ENCODE peak calls at places on chromosomes 7 and 10, in five cellular contexts. H, V, A, M and N are unnamed samples.

GRCh38 chr7:35792472-35793224 is 8.2 kb upstream of the SEPTIN7 start:
- DNase-seq in H (no peak), V (no peak), A (no peak), M (no peak), N (no peak)

GRCh38 chr10:11551915-11552602 is 59.4 kb downstream of the USP6NL start:
- DNase-seq in H (no peak), V (no peak), A (no peak), M (no peak), N (no peak)

GRCh38 chr10:14834588-14834987 is 3.2 kb downstream of the CDNF start:
- DNase-seq in H (no peak), V (no peak), A (no peak), M (peak; percentile 36), N (no peak)

GRCh38 chr10:100100651-100101525 is 19.2 kb upstream of the CPN1 start:
- DNase-seq in H (no peak), V (peak; percentile 62), A (no peak), M (no peak), N (no peak)

GRCh38 chr10:24723788-24724380 is at the start of gene ARHGAP21:
- DNase-seq in H (peak; percentile 84), V (peak; percentile 86), A (peak; percentile 71), M (peak; percentile 75), N (peak; percentile 74)

GRCh38 chr7:123580406-123581161 is 21.0 kb upstream of the ASB15 start:
- DNase-seq in H (no peak), V (peak; percentile 65), A (no peak), M (peak; percentile 22), N (no peak)

GRCh38 chr7:128108641-128109423 is 77.6 kb upstream of the LRRC4 start:
- DNase-seq in H (no peak), V (no peak), A (no peak), M (no peak), N (no peak)

GRCh38 chr10:125027889-125028288 is 86.0 kb downstream of the ZRANB1 start:
- DNase-seq in H (no peak), V (no peak), A (no peak), M (no peak), N (no peak)

GRCh38 chr7:3068568-3068967 is 24.9 kb upstream of the CARD11 start:
- DNase-seq in H (no peak), V (no peak), A (no peak), M (no peak), N (no peak)

GRCh38 chr7:12861070-12861469 is 173.6 kb downstream of the ARL4A start:
- DNase-seq in H (no peak), V (no peak), A (peak; percentile 61), M (no peak), N (no peak)

GRCh38 chr10:102605712-102606111 is 38.6 kb upstream of the TRIM8 start:
- DNase-seq in H (no peak), V (no peak), A (no peak), M (no peak), N (no peak)

GRCh38 chr7:155377837-155378579 is 79.9 kb upstream of the EN2 start:
- DNase-seq in H (peak; percentile 45), V (peak; percentile 78), A (no peak), M (no peak), N (no peak)

GRCh38 chr7:155375337-155376277 is 77.9 kb downstream of the INSIG1 start:
- DNase-seq in H (no peak), V (peak; percentile 69), A (no peak), M (no peak), N (no peak)

GRCh38 chr7:155378580-155378934 is 79.4 kb upstream of the EN2 start:
- DNase-seq in H (no peak), V (no peak), A (no peak), M (no peak), N (no peak)

GRCh38 chr7:155378959-155379871 is 78.7 kb upstream of the EN2 start:
- DNase-seq in H (no peak), V (no peak), A (no peak), M (no peak), N (no peak)

GRCh38 chr7:155377071-155377836 is 79.6 kb downstream of the INSIG1 start:
- DNase-seq in H (peak; percentile 6), V (no peak), A (no peak), M (no peak), N (no peak)
- H3K4me1 ChIP-seq in H (no peaks in the 10 kb centered on the region), V (peaks cover 5% of the 10 kb centered on the region), A (peaks cover 74% of the 10 kb centered on the region), M (peaks cover 23% of the 10 kb centered on the region), N (peaks cover 30% of the 10 kb centered on the region)

GRCh38 chr7:28200598-28200997 is 20.0 kb upstream of the JAZF1 start:
- DNase-seq in H (no peak), V (no peak), A (no peak), M (no peak), N (no peak)
- H3K4me1 ChIP-seq in H (no peaks in the 10 kb centered on the region), V (no peaks in the 10 kb centered on the region), A (no peaks in the 10 kb centered on the region), M (no peaks in the 10 kb centered on the region), N (no peaks in the 10 kb centered on the region)

GRCh38 chr7:150367677-150368097 is 935 bp upstream of the REPIN1 start:
- DNase-seq in H (no peak), V (no peak), A (no peak), M (no peak), N (no peak)

GRCh38 chr7:150368884-150369739 is 490 bp downstream of the REPIN1 start:
- DNase-seq in H (peak; percentile 84), V (peak; percentile 94), A (peak; percentile 63), M (peak; percentile 67), N (peak; percentile 65)

GRCh38 chr7:150367187-150367510 is 1.5 kb upstream of the REPIN1 start:
- DNase-seq in H (no peak), V (no peak), A (no peak), M (no peak), N (no peak)

GRCh38 chr7:150369740-150370501 is 1.3 kb downstream of the REPIN1 start:
- DNase-seq in H (no peak), V (peak; percentile 49), A (no peak), M (no peak), N (no peak)

GRCh38 chr7:150368098-150368883 is at the start of gene REPIN1:
- DNase-seq in H (peak; percentile 97), V (peak; percentile 95), A (peak; percentile 92), M (peak; percentile 95), N (peak; percentile 95)
- H3K4me1 ChIP-seq in H (no peaks in the 10 kb centered on the region), V (peaks cover 12% of the 10 kb centered on the region), A (peaks cover 60% of the 10 kb centered on the region), M (peaks cover 11% of the 10 kb centered on the region), N (peaks cover 5% of the 10 kb centered on the region)

GRCh38 chr7:27156508-27156898 is at the start of gene HOXA7:
- DNase-seq in H (peak; percentile 80), V (peak; percentile 90), A (peak; percentile 31), M (peak; percentile 82), N (no peak)

GRCh38 chr7:27154901-27155815 is 1.3 kb downstream of the HOXA7 start:
- DNase-seq in H (no peak), V (peak; percentile 58), A (peak; percentile 24), M (peak; percentile 60), N (no peak)

GRCh38 chr7:27156901-27157716 is 634 bp upstream of the HOXA7 start:
- DNase-seq in H (no peak), V (peak; percentile 31), A (peak; percentile 17), M (no peak), N (no peak)

GRCh38 chr7:27154369-27154768 is 2.0 kb upstream of the HOXA3 start:
- DNase-seq in H (no peak), V (peak; percentile 36), A (peak; percentile 13), M (peak; percentile 29), N (no peak)

GRCh38 chr7:27155816-27156507 is 513 bp downstream of the HOXA7 start:
- DNase-seq in H (no peak), V (peak; percentile 74), A (peak; percentile 24), M (peak; percentile 70), N (no peak)
- H3K4me1 ChIP-seq in H (peaks cover 2% of the 10 kb centered on the region), V (no peaks in the 10 kb centered on the region), A (peaks cover 64% of the 10 kb centered on the region), M (peaks cover 16% of the 10 kb centered on the region), N (peaks cover 16% of the 10 kb centered on the region)

GRCh38 chr10:71712170-71712569 is 7.4 kb downstream of the C10orf105 start:
- DNase-seq in H (no peak), V (no peak), A (no peak), M (no peak), N (no peak)
- H3K4me1 ChIP-seq in H (no peaks in the 10 kb centered on the region), V (no peaks in the 10 kb centered on the region), A (peaks cover 66% of the 10 kb centered on the region), M (peaks cover 11% of the 10 kb centered on the region), N (peaks cover 32% of the 10 kb centered on the region)

DNA sequence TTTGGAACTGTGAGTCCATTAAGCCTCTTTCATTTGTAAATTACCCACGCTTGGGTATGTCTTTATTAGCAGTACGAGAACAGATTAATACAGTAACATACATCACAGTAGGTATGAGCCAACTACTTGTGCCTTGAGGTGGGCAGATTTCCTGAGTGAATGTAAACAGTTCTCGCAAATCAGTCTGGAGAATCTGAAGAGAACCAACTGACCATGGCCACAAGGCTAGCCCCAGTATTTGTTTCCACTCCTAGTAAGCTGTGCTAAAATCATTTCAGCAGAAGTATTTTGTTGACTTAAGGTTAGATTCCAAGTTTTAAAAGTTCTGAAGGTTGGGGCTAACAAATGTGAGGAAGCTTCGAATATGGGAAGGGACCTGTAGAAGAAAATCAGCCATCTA is 82.9 kb downstream of the NOD1 start:
- DNase-seq in H (no peak), V (no peak), A (no peak), M (no peak), N (no peak)
- H3K4me1 ChIP-seq in H (no peaks in the 10 kb centered on the region), V (no peaks in the 10 kb centered on the region), A (no peaks in the 10 kb centered on the region), M (no peaks in the 10 kb centered on the region), N (no peaks in the 10 kb centered on the region)

GRCh38 chr7:106070567-106071254 is 41.4 kb downstream of the SYPL1 start:
- DNase-seq in H (no peak), V (no peak), A (no peak), M (no peak), N (no peak)
- H3K4me1 ChIP-seq in H (no peaks in the 10 kb centered on the region), V (peaks cover 3% of the 10 kb centered on the region), A (peaks cover 66% of the 10 kb centered on the region), M (peaks cover 16% of the 10 kb centered on the region), N (peaks cover 19% of the 10 kb centered on the region)

GRCh38 chr7:1536768-1537630 is 6.5 kb downstream of the MAFK start:
- DNase-seq in H (peak; percentile 97), V (peak; percentile 94), A (peak; percentile 96), M (peak; percentile 89), N (peak; percentile 91)

GRCh38 chr7:1538544-1539345 is 8.2 kb downstream of the MAFK start:
- DNase-seq in H (no peak), V (no peak), A (no peak), M (no peak), N (no peak)

GRCh38 chr7:1539346-1540321 is 9.1 kb downstream of the MAFK start:
- DNase-seq in H (peak; percentile 77), V (no peak), A (no peak), M (no peak), N (no peak)

GRCh38 chr7:1536105-1536767 is 5.7 kb downstream of the MAFK start:
- DNase-seq in H (peak; percentile 50), V (peak; percentile 63), A (no peak), M (no peak), N (no peak)

GRCh38 chr7:1537631-1538412 is 7.3 kb downstream of the MAFK start:
- DNase-seq in H (peak; percentile 94), V (peak; percentile 79), A (peak; percentile 81), M (peak; percentile 74), N (peak; percentile 82)
- H3K4me1 ChIP-seq in H (no peaks in the 10 kb centered on the region), V (peaks cover 11% of the 10 kb centered on the region), A (peaks cover 64% of the 10 kb centered on the region), M (peaks cover 22% of the 10 kb centered on the region), N (peaks cover 7% of the 10 kb centered on the region)